ENCODE peak calls at places on chromosomes 11 and 22, in nine cellular contexts. G, X, L, T, H, A, N, P and I are unnamed samples.

GRCh38 chr11:117621226-117621625 is 175.8 kb downstream of the DSCAML1 start:
- DNase-seq in G (no peak), N (peak), A (peak), T (no peak), X (no peak), H (no peak), P (no peak), L (peak), I (peak)

GRCh38 chr11:126989942-126990715 is 10.4 kb downstream of the KIRREL3 start:
- DNase-seq in P (no peak), L (peak), G (peak), N (peak), A (peak), T (peak), X (peak), H (peak), I (peak)

GRCh38 chr22:46572911-46573780 is 35.7 kb upstream of the CELSR1 start:
- DNase-seq in G (no peak), A (no peak), H (no peak), N (no peak), L (no peak), X (peak), P (no peak), T (peak), I (no peak)

GRCh38 chr11:33842236-33842915 is 49.5 kb downstream of the LMO2 start:
- DNase-seq in P (no peak), L (no peak), X (no peak), A (no peak), G (no peak), H (no peak), N (no peak), T (no peak), I (no peak)

GRCh38 chr11:33376331-33377099 is 119.3 kb downstream of the HIPK3 start:
- DNase-seq in G (no peak), T (no peak), L (no peak), A (no peak), N (no peak), P (no peak), H (no peak), X (no peak), I (no peak)

GRCh38 chr11:116396332-116396731 is 376.5 kb downstream of the BUD13 start:
- DNase-seq in N (no peak), A (no peak), X (no peak), P (no peak), L (no peak), G (no peak), T (no peak), H (no peak), I (no peak)

GRCh38 chr11:92226331-92227232 is 2.0 kb downstream of the FAT3 start:
- DNase-seq in X (peak), G (no peak), T (no peak), P (no peak), L (no peak), N (no peak), A (no peak), H (no peak), I (no peak)

GRCh38 chr11:121566279-121567168 is 113.8 kb upstream of the SORL1-AS1 start:
- DNase-seq in X (no peak), P (no peak), N (no peak), H (no peak), A (no peak), G (no peak), L (no peak), T (no peak), I (no peak)

GRCh38 chr11:62497132-62497915 is 49.3 kb downstream of the AHNAK start:
- DNase-seq in H (peak), X (no peak), G (no peak), A (peak), N (peak), P (peak), T (no peak), L (peak), I (peak)

DNA sequence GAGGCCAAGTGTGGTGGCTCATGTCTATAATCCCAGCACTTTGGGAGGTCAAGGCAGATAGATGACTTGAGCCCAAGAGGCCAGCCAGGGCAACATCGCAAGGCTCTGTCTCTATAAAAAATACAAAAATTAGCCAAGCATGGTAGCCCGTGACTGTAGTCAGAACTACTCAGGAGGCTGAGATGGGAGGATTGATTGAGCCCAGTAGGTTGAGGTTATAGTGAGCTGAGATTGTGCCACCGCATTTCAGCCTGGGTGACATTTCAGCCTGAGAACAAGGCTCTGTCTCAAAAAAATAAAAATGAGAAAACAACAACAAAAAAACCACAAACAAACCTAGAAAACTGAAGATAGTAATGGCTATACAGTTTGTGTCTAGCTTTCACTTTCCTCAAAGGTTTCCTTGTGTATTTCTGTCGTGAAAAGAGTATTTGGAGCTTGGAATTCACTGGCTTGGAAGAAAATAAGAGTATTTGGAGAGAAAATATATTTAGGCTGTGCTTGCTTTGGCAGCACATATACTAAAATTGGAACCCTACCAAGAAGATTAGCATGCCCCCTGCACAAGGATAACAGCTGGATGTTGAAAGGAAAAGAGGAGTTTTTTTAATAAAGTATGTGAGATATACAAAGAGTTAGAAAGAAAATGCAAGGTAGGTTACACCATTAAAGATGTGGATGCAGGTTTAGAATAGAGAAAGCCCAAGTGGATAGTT is 3.9 kb upstream of the BIRC3 start:
- DNase-seq in N (peak), H (no peak), A (peak), G (no peak), L (no peak), P (no peak), X (no peak), T (no peak), I (no peak)
- H3K4me3 ChIP-seq in N (peak), H (peak), A (no peak), G (no peak), L (peak), P (no peak), X (no peak), T (peak), I (no peak)

DNA sequence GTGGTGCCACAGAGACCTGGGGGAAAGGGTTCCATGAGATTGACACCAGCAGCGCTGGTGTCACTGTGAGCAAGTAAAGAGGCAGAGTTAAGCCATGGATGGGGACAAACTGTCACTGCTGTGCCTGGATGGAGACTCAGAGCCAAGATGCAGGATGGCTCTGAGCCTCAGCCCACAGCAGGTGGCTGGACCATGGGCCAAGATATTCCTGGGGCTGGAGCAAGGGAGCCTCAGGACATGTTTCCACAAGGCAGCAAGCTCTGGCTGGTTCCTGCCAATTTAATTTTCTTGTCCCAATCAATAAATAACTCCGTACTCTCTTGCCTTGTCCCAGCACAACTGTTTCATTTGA is 23.0 kb downstream of the MYO18B start:
- DNase-seq in G (no peak), H (no peak), L (no peak), N (no peak), T (no peak), X (no peak), A (no peak), P (no peak), I (no peak)
- TF ChIP-seq CTCF in G (no peak), H (no peak), L (no peak), N (no peak), T (no peak), X (no peak), A (no peak), P (no peak), I (no peak)

DNA sequence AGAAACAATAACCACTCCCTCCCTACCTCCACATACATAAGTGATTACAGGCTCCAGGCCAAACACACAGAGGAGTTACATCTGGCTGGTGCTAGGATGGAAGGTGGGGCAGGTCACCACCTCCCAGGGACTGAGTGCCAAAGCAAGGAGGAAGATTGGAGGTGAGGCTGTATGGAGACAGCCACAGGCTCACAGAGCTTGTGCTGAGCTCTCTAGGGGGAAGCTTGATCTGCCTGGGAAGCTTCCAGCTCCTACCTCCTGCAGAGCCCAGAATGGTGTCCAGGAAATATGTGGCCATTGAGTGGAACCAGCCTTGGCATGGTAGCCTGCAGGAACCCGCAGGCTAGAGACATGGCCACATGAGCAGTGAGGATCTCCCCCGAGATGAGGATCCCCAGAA is 3.6 kb upstream of the MED15 start:
- DNase-seq in N (no peak), H (no peak), P (peak), X (no peak), A (peak), T (no peak), G (no peak), L (no peak), I (peak)
- H3K4me3 ChIP-seq in N (no peak), H (no peak), P (no peak), X (no peak), A (no peak), T (no peak), G (no peak), L (no peak), I (no peak)

DNA sequence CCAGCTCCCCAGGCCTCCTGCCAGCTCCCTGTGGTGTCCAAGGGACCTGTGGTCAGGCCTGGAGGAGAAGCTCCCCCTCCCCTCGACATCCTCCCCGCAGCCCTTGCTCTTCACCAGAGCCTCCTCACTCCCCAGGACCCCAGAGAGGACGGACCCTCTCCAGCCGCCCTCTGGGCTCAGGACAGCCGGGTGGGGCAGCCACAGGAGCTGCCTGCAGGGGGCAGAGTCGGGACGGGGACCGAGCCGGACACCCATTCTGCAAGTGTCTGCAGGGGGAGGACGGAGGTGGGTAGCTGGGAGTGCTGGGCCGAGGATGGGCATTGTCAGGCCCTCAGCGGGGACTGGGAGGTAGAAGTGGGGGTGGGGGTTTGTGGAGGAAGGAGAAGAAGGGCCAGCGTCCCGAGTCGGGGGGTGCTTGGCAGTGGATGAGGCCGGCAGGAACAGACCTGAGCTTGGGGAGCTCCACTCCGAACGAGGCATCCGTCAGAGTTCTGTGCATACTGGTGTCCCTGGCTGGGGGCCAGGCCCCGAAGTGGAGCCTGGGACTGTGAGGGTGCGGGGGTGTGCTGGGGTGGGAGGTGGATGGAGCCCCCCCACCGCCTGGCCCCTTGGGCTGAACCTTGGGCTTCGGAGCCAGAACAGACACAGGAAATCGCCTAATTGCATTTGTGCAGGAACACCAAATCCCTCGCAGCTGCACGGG is 15.2 kb downstream of the PRR33 start:
- DNase-seq in L (no peak), T (no peak), A (peak), H (peak), G (peak), X (peak), P (no peak), N (peak), I (no peak)
- TF ChIP-seq CTCF in L (peak), T (peak), A (peak), H (peak), G (peak), X (peak), P (peak), N (peak), I (peak)

DNA sequence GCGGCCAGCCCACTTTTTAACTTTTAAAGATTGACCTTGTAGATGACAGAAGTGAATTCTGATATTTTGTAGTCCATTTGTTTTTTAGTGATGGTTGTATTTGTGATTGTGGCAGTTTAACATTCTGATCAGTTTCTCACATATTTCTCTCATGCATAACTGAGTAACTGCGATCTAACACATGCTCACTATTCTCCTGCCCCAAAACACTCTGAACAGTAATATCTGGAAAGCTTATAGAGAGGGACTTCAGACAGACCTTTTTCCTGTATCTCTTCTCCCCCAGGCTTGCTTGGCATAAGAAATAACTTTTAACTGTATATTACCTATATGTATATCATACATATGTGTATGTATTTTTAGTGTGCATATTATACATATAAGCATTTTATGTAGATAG is 37.3 kb upstream of the MYO18B start:
- DNase-seq in G (no peak), L (no peak), X (no peak), P (no peak), N (no peak), A (no peak), H (no peak), T (no peak), I (no peak)
- H3K4me3 ChIP-seq in G (no peak), L (no peak), X (no peak), P (no peak), N (no peak), A (no peak), H (no peak), T (no peak), I (no peak)

GRCh38 chr11:16169946-16170345 is 186.4 kb downstream of the SOX6 start:
- DNase-seq in P (no peak), G (no peak), L (no peak), A (no peak), X (no peak), T (no peak), N (no peak), H (no peak), I (no peak)
- TF ChIP-seq CTCF in P (no peak), G (no peak), L (no peak), A (no peak), X (no peak), T (no peak), N (no peak), H (no peak), I (no peak)